ENCODE peak calls at places on chromosomes 12 and 14, in ten cellular contexts. P is NCI-H460; W is D341Med; N is esophagus squamous epithelium; B is CD4-positive, alpha-beta T cell; H is H1; J is naive B cell; G is HTR-8/SVneo; E is Right ventricle myocardium inferior; L is mucosa of gallbladder. A is an unnamed sample.

GRCh38 chr12:83322816-83323215 is 636.1 kb downstream of the TMTC2 start:
- DNase-seq in E (no peak), B (no peak), W (no peak), G (no peak), N (no peak), J (no peak), P (no peak), H (no peak), L (no peak), A (no peak)

GRCh38 chr14:93276031-93276716 is 56.7 kb downstream of the BTBD7 start:
- DNase-seq in E (no peak), P (no peak), B (no peak), H (no peak), J (no peak), N (no peak), L (peak; percentile 27), G (no peak), W (no peak), A (no peak)

GRCh38 chr12:64792128-64792527 is 32.3 kb upstream of the TBC1D30 start:
- DNase-seq in H (no peak), W (no peak), J (no peak), E (no peak), N (no peak), B (no peak), G (no peak), L (no peak), P (no peak), A (no peak)

GRCh38 chr12:129772463-129773169 is 131.2 kb downstream of the TMEM132D start:
- DNase-seq in W (no peak), L (no peak), H (peak; percentile 51), G (no peak), N (no peak), B (no peak), E (no peak), J (no peak), P (no peak), A (no peak)

GRCh38 chr12:31035944-31036665 is 37.6 kb upstream of the DDX11 start:
- DNase-seq in W (no peak), J (no peak), L (no peak), P (no peak), N (no peak), H (no peak), E (no peak), B (no peak), G (peak; percentile 41), A (no peak)

GRCh38 chr12:104620761-104621531 is 164.2 kb downstream of the CHST11 start:
- DNase-seq in H (no peak), L (no peak), E (no peak), P (no peak), J (no peak), W (peak; percentile 74), G (no peak), B (no peak), N (no peak), A (no peak)

GRCh38 chr12:68809190-68810026 is 1.4 kb downstream of the MDM2 start:
- DNase-seq in G (no peak), N (no peak), B (no peak), P (no peak), H (no peak), J (no peak), E (no peak), W (no peak), L (no peak), A (no peak)

GRCh38 chr12:107864235-107864634 is 89.7 kb downstream of the ASCL4 start:
- DNase-seq in L (no peak), B (no peak), E (no peak), J (no peak), P (no peak), W (no peak), N (no peak), G (no peak), H (peak; percentile 63), A (peak; percentile 15)

GRCh38 chr14:38125484-38125912 is 82.2 kb upstream of the SSTR1 start:
- DNase-seq in P (peak; percentile 12), W (no peak), L (no peak), G (no peak), E (no peak), H (no peak), N (no peak), J (no peak), B (no peak), A (peak; percentile 12)

GRCh38 chr12:95605875-95606274 is 54.6 kb upstream of the USP44 start:
- DNase-seq in P (no peak), E (no peak), W (no peak), J (no peak), N (no peak), H (no peak), L (peak; percentile 24), G (no peak), B (no peak), A (peak; percentile 7)

GRCh38 chr12:53952871-53953734 is 1.6 kb upstream of the HOXC12 start:
- DNase-seq in P (peak; percentile 27), W (no peak), N (no peak), B (no peak), G (peak; percentile 45), H (peak; percentile 81), L (no peak), E (no peak), J (no peak), A (no peak)

GRCh38 chr14:37363661-37364060 is 165.9 kb downstream of the MIPOL1 start:
- DNase-seq in L (no peak), H (no peak), G (no peak), P (no peak), E (no peak), W (no peak), B (no peak), N (no peak), J (no peak), A (no peak)

GRCh38 chr14:55911794-55912193 is 206.4 kb upstream of the PELI2 start:
- DNase-seq in B (no peak), L (no peak), H (no peak), E (no peak), G (no peak), W (no peak), P (no peak), J (no peak), N (no peak), A (no peak)

GRCh38 chr14:36647827-36648753 is 13.6 kb upstream of the PAX9 start:
- DNase-seq in P (peak; percentile 56), G (peak; percentile 57), N (no peak), L (no peak), J (no peak), H (peak; percentile 80), B (no peak), W (peak; percentile 69), E (no peak), A (peak; percentile 46)

GRCh38 chr12:14841761-14842160 is 1.6 kb downstream of the ART4 start:
- DNase-seq in L (peak; percentile 36), J (no peak), W (no peak), B (no peak), E (peak; percentile 43), G (peak; percentile 20), H (no peak), N (no peak), P (no peak), A (peak; percentile 77)

GRCh38 chr12:20274008-20274407 is 94.3 kb upstream of the PDE3A start:
- DNase-seq in L (no peak), W (no peak), N (no peak), P (no peak), J (no peak), H (no peak), E (peak; percentile 64), B (no peak), G (no peak), A (no peak)

GRCh38 chr14:94904636-94905035 is 134.7 kb upstream of the GSC start:
- DNase-seq in E (no peak), H (no peak), W (no peak), J (no peak), G (peak; percentile 22), B (no peak), L (no peak), N (no peak), P (no peak), A (no peak)

GRCh38 chr14:32764131-32764530 is 174.5 kb upstream of the NPAS3 start:
- DNase-seq in B (no peak), H (no peak), N (no peak), P (no peak), W (no peak), J (no peak), G (no peak), L (no peak), E (no peak), A (no peak)

GRCh38 chr12:53267309-53268008 is 640 bp upstream of the ESPL1 start:
- DNase-seq in P (no peak), W (no peak), J (no peak), L (no peak), H (no peak), N (no peak), G (no peak), B (no peak), E (no peak), A (no peak)

GRCh38 chr12:13947237-13947945 is 34.0 kb downstream of the GRIN2B start:
- DNase-seq in L (no peak), J (no peak), W (no peak), E (no peak), P (no peak), G (no peak), N (no peak), B (no peak), H (no peak), A (no peak)

A was measured in thyroid gland.